ENCODE peak calls at places on chromosomes 1 and 21, in five cellular contexts. B, L, I, X and S are unnamed samples. For H3K4me1 and H3K36me3, the result is how much of the 10 kb centered on the place peaks cover.

GRCh38 chr1:109788695-109789521 is 25.2 kb upstream of the EPS8L3 start:
- DNase-seq in B (no peak), I (peak), L (peak), X (no peak), S (peak)

GRCh38 chr21:37071561-37072238 is 1.2 kb downstream of the PIGP start:
- DNase-seq in B (no peak), I (peak), X (no peak), L (peak), S (peak)

GRCh38 chr1:223504741-223505140 is 111.5 kb downstream of the CCDC185 start:
- DNase-seq in L (peak), X (no peak), B (no peak), I (no peak), S (no peak)

GRCh38 chr1:212731630-212732029 is 32.0 kb upstream of the BATF3 start:
- DNase-seq in X (no peak), L (no peak), I (no peak), B (no peak), S (no peak)

GRCh38 chr1:223233019-223233409 is 90.0 kb upstream of the TLR5 start:
- DNase-seq in L (no peak), X (no peak), B (no peak), I (no peak), S (no peak)

GRCh38 chr1:110425611-110426152 is 18.2 kb upstream of the LAMTOR5 start:
- DNase-seq in B (no peak), I (no peak), X (no peak), L (no peak), S (no peak)

GRCh38 chr1:94787676-94788075 is 32.5 kb upstream of the SLC44A3 start:
- DNase-seq in I (no peak), L (no peak), B (no peak), X (no peak), S (no peak)

GRCh38 chr1:91683598-91683951 is 182.9 kb downstream of the CDC7 start:
- DNase-seq in B (no peak), L (no peak), X (no peak), I (peak), S (peak)

GRCh38 chr1:74395492-74395891 is 116.9 kb downstream of the LRRC53 start:
- DNase-seq in I (no peak), B (no peak), X (no peak), L (peak), S (no peak)

GRCh38 chr1:224988042-224988441 is 58.6 kb downstream of the DNAH14 start:
- DNase-seq in B (no peak), X (no peak), I (no peak), L (no peak), S (no peak)

GRCh38 chr1:71882241-71883036 is 399.9 kb downstream of the NEGR1 start:
- DNase-seq in X (no peak), B (no peak), L (no peak), I (no peak), S (no peak)

GRCh38 chr1:86753700-86754099 is 49.3 kb downstream of the SH3GLB1 start:
- DNase-seq in X (no peak), I (peak), B (no peak), L (no peak), S (no peak)

DNA sequence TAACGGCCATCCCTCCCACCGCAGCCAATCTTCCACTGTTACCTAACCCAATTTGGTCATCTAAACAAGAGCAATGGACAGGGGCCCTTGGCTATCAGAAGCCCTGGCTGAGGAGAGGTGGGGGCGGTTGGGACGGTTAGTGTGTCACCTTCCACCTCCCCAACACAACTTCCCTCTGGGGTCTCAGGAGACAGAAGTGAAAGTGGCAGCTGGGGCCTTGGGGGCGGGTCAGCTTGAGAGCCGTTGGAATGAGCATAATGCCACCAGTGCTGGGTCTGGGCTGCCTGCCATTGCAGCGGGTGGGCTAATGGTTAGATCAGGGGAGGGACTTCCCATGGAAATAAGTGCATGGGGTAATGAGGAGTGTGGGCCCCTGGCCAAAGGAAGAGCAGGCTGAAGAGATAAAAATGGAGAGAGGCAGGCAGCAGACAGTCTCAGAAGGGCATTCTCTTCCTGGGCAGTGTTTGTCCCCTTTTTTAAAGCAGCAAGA is 7.9 kb downstream of the MEF2D start:
- DNase-seq in I (no peak), X (no peak), L (peak), B (no peak), S (no peak)
- H3K4me3 ChIP-seq in I (no peak), X (peak), L (peak), B (peak), S (no peak)

GRCh38 chr1:31699341-31699891 is 4.4 kb downstream of the COL16A1 start:
- DNase-seq in L (no peak), B (no peak), I (no peak), X (peak), S (no peak)

GRCh38 chr1:31702836-31703404 is 897 bp downstream of the COL16A1 start:
- DNase-seq in X (no peak), I (no peak), B (no peak), L (no peak), S (no peak)

GRCh38 chr1:31703431-31704260 is at the start of gene COL16A1:
- DNase-seq in L (peak), I (peak), X (no peak), B (peak), S (peak)

GRCh38 chr1:31701137-31701736 is 2.6 kb downstream of the COL16A1 start:
- DNase-seq in I (no peak), L (peak), B (peak), X (peak), S (peak)

GRCh38 chr1:31700468-31701136 is 3.2 kb downstream of the COL16A1 start:
- DNase-seq in B (no peak), I (no peak), X (no peak), L (no peak), S (no peak)
- H3K4me1 ChIP-seq in B (half or more), I (under half), X (under half), L (under half), S (under half)

GRCh38 chr1:1321477-1321876 is 3.0 kb downstream of the INTS11 start:
- DNase-seq in B (no peak), X (no peak), I (no peak), L (no peak), S (no peak)
- H3K36me3 ChIP-seq in B (under half), X (under half), I (under half), L (under half), S (under half)

DNA sequence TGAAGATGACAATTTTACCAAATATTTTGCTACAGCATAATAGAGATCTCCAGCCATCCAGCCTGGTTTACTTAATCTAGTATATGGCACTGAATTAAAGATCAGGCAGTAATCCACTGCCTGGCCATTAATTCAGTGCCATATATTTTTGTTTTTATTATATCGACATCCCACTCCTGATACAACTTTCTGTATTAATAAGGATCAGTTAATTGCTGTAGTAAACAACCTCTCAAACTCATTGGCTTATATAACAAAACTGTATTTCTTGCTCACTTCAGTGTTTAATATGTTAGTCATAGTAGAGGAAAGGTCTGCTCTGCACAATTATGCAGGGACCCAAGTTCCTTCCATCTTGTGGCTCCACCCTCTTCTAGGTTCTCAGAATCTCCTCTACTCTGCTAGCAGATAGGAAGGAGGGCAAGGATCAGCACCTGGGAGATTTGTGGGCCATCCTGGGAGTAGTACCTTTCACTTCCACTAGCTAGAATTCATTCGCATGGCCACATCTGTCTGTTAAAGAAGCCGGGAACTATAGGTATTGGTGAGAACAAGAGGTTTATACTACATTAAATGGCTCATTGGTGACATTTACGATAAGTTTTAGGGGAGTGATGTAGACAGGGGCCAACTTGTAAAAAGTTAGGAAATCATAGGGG is 3.6 kb upstream of the ZDHHC18 start:
- DNase-seq in B (no peak), X (no peak), I (no peak), L (no peak), S (no peak)
- H3K4me3 ChIP-seq in B (no peak), X (no peak), I (no peak), L (no peak), S (no peak)

GRCh38 chr1:203066965-203067364 is 18.8 kb downstream of the MYOG start:
- DNase-seq in L (no peak), B (no peak), I (no peak), X (no peak), S (no peak)

GRCh38 chr1:203072911-203073310 is 12.9 kb downstream of the MYOG start:
- DNase-seq in B (no peak), X (no peak), L (no peak), I (no peak), S (no peak)

GRCh38 chr1:203065191-203065590 is 20.6 kb downstream of the MYOG start:
- DNase-seq in B (no peak), L (no peak), X (no peak), I (no peak), S (no peak)

GRCh38 chr1:203072002-203072607 is 13.7 kb downstream of the MYOG start:
- DNase-seq in B (no peak), X (no peak), L (peak), I (no peak), S (no peak)

DNA sequence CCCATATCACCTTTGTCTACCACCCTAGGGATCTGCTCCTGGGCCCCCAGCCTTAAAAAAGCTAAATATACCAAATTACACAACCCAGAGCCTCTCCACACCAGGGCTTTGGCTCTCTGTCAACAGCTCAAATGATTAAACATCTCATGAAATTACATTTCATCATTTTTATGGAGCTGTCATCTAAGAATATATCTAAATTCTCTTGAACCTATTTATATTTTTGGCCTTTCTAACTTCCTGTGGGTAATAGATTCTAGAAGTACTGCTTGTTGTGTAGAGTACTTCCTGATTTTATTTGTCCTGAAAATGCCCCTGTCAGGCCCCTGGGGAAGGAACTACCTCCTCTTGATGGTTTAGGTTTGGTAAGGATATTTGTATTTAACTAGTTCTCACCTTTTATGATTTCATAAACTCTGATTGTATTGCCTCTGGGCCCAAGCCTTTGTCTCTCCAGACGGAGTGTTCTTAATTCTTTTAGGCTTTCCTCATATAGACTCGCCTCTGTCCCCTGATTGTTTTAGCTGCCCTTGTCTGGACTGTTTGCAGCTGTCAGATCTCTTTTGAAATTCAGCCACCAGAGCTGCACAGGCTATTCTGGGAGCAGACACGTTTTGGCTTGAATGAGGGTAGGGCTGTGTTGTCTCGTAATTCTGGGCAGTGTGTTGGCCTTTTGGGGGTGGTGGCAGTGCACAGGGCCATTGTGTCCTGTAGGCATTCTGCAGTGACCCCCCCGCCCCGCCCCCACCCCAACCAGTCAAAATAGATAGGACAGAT is 16.6 kb downstream of the MYOG start:
- DNase-seq in B (no peak), X (no peak), I (no peak), L (peak), S (no peak)
- H3K4me1 ChIP-seq in B (under half), X (under half), I (under half), L (under half), S (under half)

GRCh38 chr1:236148471-236148847 is 6.1 kb downstream of the GPR137B start:
- DNase-seq in L (no peak), I (no peak), X (no peak), B (no peak), S (no peak)

GRCh38 chr1:236147521-236148470 is 5.5 kb downstream of the GPR137B start:
- DNase-seq in L (no peak), I (no peak), X (no peak), B (no peak), S (no peak)

GRCh38 chr1:236150291-236150940 is 8.1 kb downstream of the GPR137B start:
- DNase-seq in X (no peak), L (no peak), B (no peak), I (no peak), S (no peak)

GRCh38 chr1:236149696-236150228 is 7.4 kb downstream of the GPR137B start:
- DNase-seq in L (no peak), I (no peak), B (no peak), X (no peak), S (no peak)

DNA sequence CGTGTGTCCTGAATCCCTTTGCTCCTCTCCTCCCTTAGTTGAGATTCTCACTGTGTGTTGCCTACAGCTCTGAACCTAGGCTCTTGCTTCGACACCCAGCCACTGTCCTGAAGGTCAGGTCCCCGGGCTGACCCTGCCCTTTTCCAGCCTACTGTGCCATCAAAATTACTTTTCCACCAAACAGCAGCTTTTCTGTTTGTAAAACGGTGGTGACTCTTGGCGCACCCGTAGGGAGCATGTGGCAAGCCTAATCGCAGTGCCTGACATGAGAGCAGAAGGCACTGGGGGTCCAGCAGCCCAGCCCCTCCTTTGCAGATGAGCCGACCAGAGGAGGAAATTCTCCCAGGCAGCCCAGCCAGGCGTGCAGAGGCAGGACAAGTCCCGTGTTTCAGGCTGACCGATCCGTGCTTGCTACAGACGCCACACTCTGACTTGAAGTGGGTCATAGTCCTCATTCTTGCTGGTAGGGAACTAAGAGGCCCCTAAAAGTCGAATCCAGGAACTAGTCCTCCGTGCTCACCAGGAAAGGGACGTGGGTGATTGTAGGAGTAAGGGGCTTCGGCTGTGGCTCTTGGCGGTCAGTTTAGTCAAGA is 6.8 kb downstream of the GPR137B start:
- DNase-seq in L (no peak), B (no peak), X (no peak), I (no peak), S (no peak)
- H3K36me3 ChIP-seq in L (under half), B (under half), X (under half), I (under half), S (under half)

DNA sequence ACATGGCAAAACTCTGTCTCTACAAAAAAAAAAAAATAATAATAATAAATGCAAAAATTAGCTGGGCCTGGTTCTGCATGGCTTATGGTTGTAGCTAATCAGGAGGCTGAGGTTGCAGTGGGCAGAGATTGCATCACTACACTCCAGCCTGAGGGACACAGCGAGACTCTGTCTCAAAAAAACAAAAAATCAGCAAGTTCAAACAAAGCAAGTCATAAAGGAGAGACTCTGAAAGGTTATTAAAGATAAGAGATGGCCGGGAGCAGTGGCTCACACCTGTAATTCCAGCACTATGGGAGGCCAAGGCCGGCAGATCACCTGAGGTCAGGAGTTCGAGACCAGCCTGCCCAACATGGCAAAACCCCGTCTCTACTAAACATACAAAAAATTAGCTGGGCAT is 28.8 kb downstream of the COP1 start:
- DNase-seq in L (no peak), B (no peak), X (no peak), I (no peak), S (no peak)
- H3K4me3 ChIP-seq in L (no peak), B (no peak), X (no peak), I (no peak), S (no peak)

DNA sequence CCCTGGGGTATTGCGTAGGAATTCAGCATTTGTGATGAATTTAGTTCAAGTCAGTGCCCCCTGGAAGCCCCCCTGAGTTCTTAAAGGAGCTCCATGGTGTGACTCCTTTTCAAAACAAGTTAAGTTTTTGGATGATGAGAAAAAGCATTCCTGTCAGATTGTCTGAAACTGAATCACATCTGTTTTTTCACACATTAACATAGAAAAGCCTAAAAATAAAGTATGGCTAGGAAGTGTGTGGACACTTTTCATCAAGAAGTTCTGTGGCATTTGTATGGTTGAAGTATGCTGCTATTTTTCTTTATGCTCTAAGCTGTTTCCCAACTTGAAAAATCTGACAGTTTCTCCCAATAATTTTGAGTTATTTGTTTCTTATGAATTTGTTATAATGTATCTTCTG is 33.7 kb downstream of the PRDM2 start:
- DNase-seq in X (no peak), L (no peak), I (no peak), B (no peak), S (no peak)
- H3K4me1 ChIP-seq in X (half or more), L (under half), I (under half), B (under half), S (under half)